ENCODE peak calls at places on chromosomes 4 and X, in seven cellular contexts. L is K562, V is SK-N-SH, P is tibial nerve, N is ovary, T is HepG2, M is GM12878. R is an unnamed sample.

GRCh38 chr4:25861951-25862410 is 807 bp downstream of the SEL1L3 start:
- DNase-seq in P (no peak), L (no peak), V (no peak), T (no peak), M (no peak), N (peak), R (peak)

GRCh38 chr4:109406337-109406931 is 27.2 kb upstream of the SEC24B start:
- DNase-seq in N (no peak), P (peak), V (peak), M (no peak), L (peak), T (peak), R (no peak)

GRCh38 chr4:121041307-121042090 is 30.8 kb downstream of the NDNF start:
- DNase-seq in N (no peak), L (no peak), T (no peak), P (no peak), V (no peak), M (peak), R (no peak)

GRCh38 chr4:94642561-94642866 is 115.2 kb upstream of the BMPR1B start:
- DNase-seq in M (no peak), L (no peak), N (no peak), P (no peak), V (no peak), T (no peak), R (no peak)

GRCh38 chrX:119503484-119503861 is 35.2 kb downstream of the SLC25A5 start:
- DNase-seq in M (no peak), N (no peak), P (no peak), T (peak), V (no peak), L (no peak), R (peak)

GRCh38 chr4:157290622-157291021 is 70.1 kb downstream of the GRIA2 start:
- DNase-seq in N (no peak), P (no peak), M (no peak), L (no peak), V (no peak), T (no peak), R (no peak)

GRCh38 chr4:114087596-114088230 is 108.3 kb upstream of the ARSJ start:
- DNase-seq in L (no peak), N (no peak), M (no peak), V (no peak), T (no peak), P (no peak), R (no peak)

GRCh38 chrX:77342028-77342427 is 105.2 kb upstream of the FGF16 start:
- DNase-seq in N (no peak), L (no peak), V (no peak), P (no peak), M (no peak), T (no peak), R (no peak)

GRCh38 chr4:79492148-79492547 is 84.1 kb upstream of the GK2 start:
- DNase-seq in L (no peak), P (no peak), V (no peak), T (no peak), N (no peak), M (no peak), R (no peak)

GRCh38 chrX:140971385-140971784 is 31.0 kb upstream of the SPANXB1 start:
- DNase-seq in L (no peak), P (no peak), N (no peak), T (no peak), M (no peak), V (no peak), R (no peak)

GRCh38 chr4:153521995-153522799 is 56.0 kb downstream of the TMEM131L start:
- DNase-seq in T (no peak), P (no peak), N (no peak), L (no peak), M (peak), V (no peak), R (no peak)

DNA sequence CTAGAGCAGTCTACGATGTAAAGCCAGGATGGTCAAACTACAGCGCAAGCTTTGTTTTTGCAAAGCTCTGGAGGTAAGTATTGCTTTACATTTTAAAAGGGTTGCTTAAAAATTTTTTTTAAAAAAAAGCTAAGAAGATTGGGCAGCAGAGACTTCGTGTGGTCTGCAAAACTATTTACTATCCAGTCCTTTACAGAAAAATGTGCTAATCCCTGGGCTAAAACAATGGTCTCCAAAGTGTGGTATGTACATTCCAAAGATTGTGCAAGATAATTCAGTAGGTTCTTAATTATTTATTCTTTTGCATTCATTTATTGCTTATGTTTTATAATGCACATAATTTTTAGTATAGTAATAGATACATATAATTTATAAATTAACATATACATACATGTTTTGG is 113.2 kb downstream of the MFAP3L start:
- DNase-seq in M (no peak), T (no peak), N (no peak), P (no peak), V (no peak), L (no peak), R (no peak)
- TF ChIP-seq EP300 in M (no peak), T (no peak), N (no peak), P (no peak), V (no peak), L (no peak), R (no peak)

DNA sequence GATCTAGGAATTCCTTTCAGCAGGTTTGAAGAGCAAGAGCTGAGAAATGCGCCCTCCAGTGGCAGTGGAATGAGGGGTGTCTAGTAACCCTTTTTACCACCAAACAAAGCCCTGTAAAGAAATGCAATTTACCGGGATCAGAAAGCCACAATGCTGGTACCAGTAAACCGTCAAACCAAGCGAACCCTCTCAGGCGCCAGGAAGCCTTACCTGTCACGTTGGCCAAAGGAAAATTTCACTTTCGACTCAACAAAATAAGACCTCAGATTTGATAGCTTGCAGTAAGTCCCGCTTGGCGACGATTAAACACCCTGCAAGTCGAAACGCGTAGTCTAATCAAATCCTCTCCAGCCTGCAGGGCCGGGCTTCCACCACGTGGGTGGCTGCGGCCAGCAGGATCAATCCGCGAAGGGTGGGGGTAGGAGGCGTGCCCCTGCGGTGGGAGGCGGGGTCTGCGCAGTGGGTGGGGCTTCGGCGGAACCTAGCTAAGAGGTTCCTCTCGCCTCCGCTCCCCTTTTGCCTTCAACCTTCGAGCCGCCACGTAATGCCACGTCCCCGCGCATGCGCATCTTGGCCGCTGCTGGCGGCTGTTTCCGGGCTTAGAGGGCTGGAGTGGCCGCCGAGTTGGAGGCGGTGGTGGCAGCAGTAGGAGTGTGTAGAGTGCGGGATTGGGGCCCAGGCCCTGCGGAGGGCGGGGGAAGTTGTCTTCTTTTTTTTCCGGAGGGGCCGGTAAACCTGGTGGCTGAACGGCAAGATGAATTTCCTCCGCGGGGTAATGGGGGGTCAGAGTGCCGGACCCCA is at the start of gene USO1:
- DNase-seq in T (peak), N (peak), P (peak), M (peak), V (peak), L (peak), R (peak)
- TF ChIP-seq EP300 in T (no peak), N (peak), P (peak), M (no peak), V (no peak), L (peak), R (no peak)

GRCh38 chrX:66233206-66233605 is 69.2 kb downstream of the HEPH start:
- DNase-seq in L (no peak), T (no peak), N (no peak), V (no peak), P (no peak), M (no peak), R (no peak)
- TF ChIP-seq EP300 in L (no peak), T (no peak), N (no peak), V (no peak), P (no peak), M (no peak), R (no peak)

DNA sequence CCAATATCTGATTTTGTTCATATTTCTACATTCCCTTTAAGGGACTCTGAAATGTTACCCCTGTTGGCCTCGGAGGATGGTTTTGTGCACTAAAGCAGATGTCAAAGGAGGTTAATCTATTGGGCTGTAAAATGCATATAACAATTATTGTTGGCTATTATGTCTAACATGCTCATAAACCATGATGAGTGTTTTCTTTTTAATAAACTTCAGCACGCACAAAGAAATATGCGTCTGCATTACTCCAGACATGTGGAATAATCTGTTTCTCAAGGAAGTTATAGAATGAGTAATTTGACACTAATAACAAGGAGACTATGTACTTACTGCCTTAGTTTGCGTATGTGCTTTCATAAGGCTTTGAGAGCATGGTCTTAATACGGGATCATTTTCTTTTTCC is 89.9 kb downstream of the KLHL8 start:
- DNase-seq in M (no peak), P (no peak), T (no peak), L (no peak), N (no peak), V (no peak), R (no peak)
- TF ChIP-seq EP300 in M (no peak), P (no peak), T (no peak), L (no peak), N (no peak), V (no peak), R (no peak)

DNA sequence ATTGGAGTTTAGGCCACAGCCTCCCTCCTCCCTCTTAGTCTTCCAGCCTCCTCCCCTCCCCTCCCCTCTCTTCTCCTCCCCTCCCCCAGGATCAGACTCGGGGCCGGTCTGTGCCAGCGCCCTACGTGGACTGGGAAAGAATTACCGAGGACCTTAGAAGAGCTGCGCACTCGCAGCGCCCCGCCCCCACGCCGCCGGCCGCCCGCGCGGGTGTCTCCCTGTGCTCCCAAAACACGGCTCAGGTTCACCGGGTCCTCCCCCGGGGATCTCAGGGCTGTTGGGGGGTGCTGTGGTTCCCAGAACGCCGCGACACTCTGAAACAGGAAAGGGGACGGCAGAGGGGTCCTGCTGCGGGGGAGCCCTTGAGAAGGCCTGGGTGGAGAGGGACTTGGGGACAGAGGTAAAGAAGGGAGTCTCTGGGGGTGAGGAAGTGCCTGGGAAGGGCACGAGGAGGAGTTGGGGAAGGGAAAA is 122.2 kb upstream of the TBL1X start:
- DNase-seq in N (peak), M (no peak), L (peak), T (peak), P (peak), V (peak), R (peak)
- TF ChIP-seq EP300 in N (no peak), M (no peak), L (peak), T (peak), P (peak), V (peak), R (no peak)